ENCODE peak calls at places on chromosomes 5 and 9, in four cellular contexts. P, F, B and W are unnamed samples.

GRCh38 chr5:88674262-88675158 is 208.5 kb downstream of the MEF2C start:
- DNase-seq in P (no peak), F (no peak), B (no peak), W (no peak)

GRCh38 chr5:74916831-74917710 is 50.9 kb upstream of the FAM169A start:
- DNase-seq in P (no peak), F (no peak), B (peak), W (no peak)

GRCh38 chr9:117706421-117707150 is 2.4 kb downstream of the TLR4 start:
- DNase-seq in P (no peak), F (no peak), B (no peak), W (no peak)

GRCh38 chr5:34674226-34674625 is 18.1 kb downstream of the RAI14 start:
- DNase-seq in P (no peak), F (no peak), B (no peak), W (no peak)

GRCh38 chr9:88628811-88629210 is 93.8 kb downstream of the NXNL2 start:
- DNase-seq in P (no peak), F (no peak), B (no peak), W (no peak)

GRCh38 chr5:112931473-112931872 is 9.4 kb upstream of the REEP5 start:
- DNase-seq in P (no peak), F (no peak), B (no peak), W (no peak)

GRCh38 chr9:94611638-94612068 is 18.0 kb upstream of the FBP2 start:
- DNase-seq in P (no peak), F (no peak), B (no peak), W (no peak)

GRCh38 chr5:55636711-55637110 is 75.4 kb downstream of the SLC38A9 start:
- DNase-seq in P (no peak), F (no peak), B (peak), W (no peak)

GRCh38 chr5:181185560-181185959 is 19.4 kb downstream of the TRIM7 start:
- DNase-seq in P (no peak), F (no peak), B (no peak), W (no peak)

GRCh38 chr9:107948086-107948485 is 458.5 kb upstream of the KLF4 start:
- DNase-seq in P (no peak), F (no peak), B (no peak), W (no peak)

GRCh38 chr5:32312194-32312681 is 501 bp downstream of the MTMR12 start:
- DNase-seq in P (no peak), F (peak), B (no peak), W (no peak)

GRCh38 chr5:94072116-94072515 is 330.7 kb upstream of the POU5F2 start:
- DNase-seq in P (no peak), F (no peak), B (no peak), W (no peak)

GRCh38 chr5:174533127-174533453 is 191.3 kb upstream of the MSX2 start:
- DNase-seq in P (no peak), F (no peak), B (no peak), W (no peak)

GRCh38 chr5:174535691-174536090 is 188.7 kb upstream of the MSX2 start:
- DNase-seq in P (no peak), F (no peak), B (no peak), W (no peak)

GRCh38 chr5:174531782-174532191 is 192.6 kb upstream of the MSX2 start:
- DNase-seq in P (no peak), F (no peak), B (no peak), W (no peak)

GRCh38 chr5:174532453-174533126 is 191.8 kb upstream of the MSX2 start:
- DNase-seq in P (peak), F (peak), B (peak), W (no peak)

GRCh38 chr5:174533771-174534221 is 190.6 kb upstream of the MSX2 start:
- DNase-seq in P (no peak), F (no peak), B (no peak), W (no peak)
- TF ChIP-seq CREB1 in P (no peak), F (no peak), B (no peak), W (no peak)

DNA sequence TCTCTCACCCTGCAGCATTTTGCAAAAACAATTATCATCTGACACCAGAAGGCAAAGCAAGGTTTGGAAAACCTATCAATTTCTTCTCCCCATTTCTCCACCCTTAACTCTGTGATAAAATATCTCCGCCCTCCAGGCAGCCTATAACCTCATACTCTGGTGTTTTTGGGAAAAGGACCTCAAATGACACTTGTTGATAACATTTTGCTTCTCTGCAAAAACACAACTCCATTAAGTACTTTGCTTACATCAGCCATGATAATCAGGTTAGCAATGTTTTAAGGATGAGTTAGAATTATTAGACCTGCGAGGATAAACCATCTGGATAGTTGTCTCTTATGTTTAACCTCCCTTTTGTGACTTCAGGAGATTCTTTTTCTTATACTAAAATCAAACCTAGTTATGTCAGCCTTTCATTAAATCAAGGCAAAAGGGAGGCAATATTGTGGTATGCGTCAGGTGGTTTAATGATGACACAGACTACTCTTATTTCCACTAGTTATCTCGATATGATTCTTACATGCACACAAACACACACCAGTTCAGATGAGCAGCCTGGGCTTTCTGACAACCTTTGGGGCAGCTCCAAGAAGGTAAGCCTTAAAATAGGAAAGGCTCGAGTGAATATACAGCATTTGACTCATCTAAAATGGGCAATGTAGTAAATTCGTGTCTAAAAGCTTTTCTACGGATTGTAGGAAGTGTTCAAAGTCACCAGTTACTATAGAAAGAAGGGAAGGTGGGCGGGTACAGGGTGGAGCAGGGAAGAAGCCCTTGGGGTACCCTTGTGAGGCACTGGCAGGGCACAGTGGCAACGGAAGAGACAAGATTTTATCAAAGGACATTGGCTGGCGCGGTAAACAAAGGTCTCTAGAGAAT is 2.1 kb downstream of the ANKH start:
- DNase-seq in P (no peak), F (no peak), B (no peak), W (no peak)
- TF ChIP-seq HDAC6 in P (no peak), F (no peak), B (no peak), W (no peak)

GRCh38 chr9:85662558-85662957 is 79.2 kb downstream of the AGTPBP1 start:
- DNase-seq in P (no peak), F (no peak), B (no peak), W (no peak)
- TF ChIP-seq CREB1 in P (no peak), F (no peak), B (no peak), W (no peak)

DNA sequence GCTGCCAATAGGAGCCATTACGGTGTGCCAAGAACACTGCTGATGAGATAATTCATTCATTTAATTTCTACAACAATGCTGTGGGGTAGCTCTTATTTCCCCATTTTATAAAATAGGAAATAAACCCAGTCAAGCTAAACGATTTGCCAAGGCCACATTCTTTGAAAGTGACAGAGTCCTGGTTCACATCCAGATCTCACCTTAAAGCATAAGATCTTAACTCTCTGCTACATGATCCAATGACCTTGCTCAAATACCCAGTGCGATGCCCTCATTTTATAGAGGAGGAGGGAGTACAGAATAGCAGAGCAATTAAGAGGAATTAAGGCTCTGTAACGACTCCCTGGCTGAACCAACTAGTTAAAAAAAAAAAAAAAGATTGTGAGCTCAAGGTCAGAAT is 5.0 kb downstream of the PDE6A start:
- DNase-seq in P (no peak), F (no peak), B (no peak), W (no peak)
- TF ChIP-seq HDAC6 in P (no peak), F (no peak), B (no peak), W (no peak)

DNA sequence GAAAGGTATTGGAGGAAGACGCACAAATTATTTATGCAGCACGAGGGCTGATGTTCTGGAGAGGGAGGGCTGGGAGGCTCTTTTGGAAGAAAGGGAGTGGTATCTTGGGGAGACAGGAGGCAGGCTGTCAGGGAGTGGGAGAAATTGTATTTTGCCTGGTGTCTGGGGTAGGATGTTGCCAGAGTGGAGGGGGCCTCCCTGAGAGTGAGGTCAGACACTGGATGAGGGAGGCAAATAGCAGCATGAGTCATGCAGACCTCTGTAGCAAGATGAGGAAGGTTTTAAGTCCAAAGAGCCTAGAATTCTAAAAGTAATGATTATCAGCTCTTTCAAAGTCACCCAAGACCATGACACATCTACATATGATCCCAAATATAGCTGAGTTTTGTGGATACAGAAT is 158.0 kb downstream of the DMRT2 start:
- DNase-seq in P (no peak), F (no peak), B (no peak), W (no peak)
- TF ChIP-seq CREB1 in P (no peak), F (no peak), B (no peak), W (no peak)

GRCh38 chr5:2012885-2013284 is 130.2 kb upstream of the IRX4 start:
- DNase-seq in P (no peak), F (no peak), B (no peak), W (no peak)
- TF ChIP-seq HDAC6 in P (no peak), F (no peak), B (no peak), W (no peak)

DNA sequence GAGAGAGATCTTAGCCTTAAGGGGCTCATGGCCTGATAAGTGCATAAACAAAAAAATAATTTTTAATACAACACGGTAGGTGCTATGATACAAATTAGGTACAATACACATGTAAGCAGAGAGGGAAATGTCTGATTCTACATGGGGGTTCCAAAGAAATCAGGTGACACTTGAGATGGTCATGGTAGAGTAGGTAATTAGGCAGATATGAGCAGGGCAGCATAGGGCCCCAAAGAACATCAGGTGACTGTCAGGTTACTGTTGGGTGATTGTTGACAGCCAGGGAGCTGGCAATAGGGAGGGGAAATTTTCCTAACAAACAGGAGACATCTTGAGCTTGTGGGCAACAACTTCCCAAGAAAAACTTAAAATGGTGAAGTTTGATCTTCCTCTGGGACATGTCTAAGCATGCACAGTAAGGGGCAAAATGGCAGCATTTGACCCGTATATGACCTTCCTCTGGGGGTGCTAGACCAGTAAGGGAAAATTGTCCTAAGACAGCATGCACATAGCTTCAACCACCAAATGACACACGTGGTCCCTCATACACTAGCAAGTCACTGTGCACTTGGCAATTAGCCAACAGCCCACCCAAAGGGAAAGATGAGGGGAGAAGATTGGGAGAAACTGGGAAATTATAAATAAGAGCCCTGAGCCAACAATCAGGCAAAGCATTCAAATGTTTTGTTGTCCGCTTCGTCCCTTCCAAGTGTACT is 37.3 kb upstream of the TENT4A start:
- DNase-seq in P (no peak), F (peak), B (no peak), W (no peak)
- TF ChIP-seq CREB1 in P (no peak), F (no peak), B (no peak), W (no peak)

GRCh38 chr5:146475190-146475801 is 28.2 kb downstream of the TCERG1 start:
- DNase-seq in P (no peak), F (peak), B (no peak), W (no peak)
- TF ChIP-seq HDAC6 in P (no peak), F (no peak), B (no peak), W (no peak)

GRCh38 chr5:147406636-147407035 is 103.2 kb downstream of the DPYSL3 start:
- DNase-seq in P (no peak), F (no peak), B (no peak), W (no peak)
- TF ChIP-seq CREB1 in P (no peak), F (no peak), B (no peak), W (no peak)